ENCODE peak calls at places on chromosomes 4 and X, in six cellular contexts. F is mammary epithelial cell, W is WERI-Rb-1, K is NT2/D1, O is ovary, L is kidney epithelial cell. A is an unnamed sample.

GRCh38 chr4:143375326-143376073 is 38.8 kb downstream of the GAB1 start:
- DNase-seq in F (no peak), W (peak; percentile 34), L (no peak), O (no peak), K (no peak), A (peak; percentile 46)

GRCh38 chr4:113146876-113147358 is 97.5 kb downstream of the ANK2 start:
- DNase-seq in F (no peak), O (peak; percentile 17), L (no peak), W (no peak), K (no peak), A (peak; percentile 59)

GRCh38 chrX:102958794-102959193 is 21.7 kb downstream of the RAB40AL start:
- DNase-seq in O (no peak), K (no peak), F (peak; percentile 14), W (no peak), L (no peak), A (no peak)

GRCh38 chr4:102843938-102844337 is 16.6 kb upstream of the UBE2D3 start:
- DNase-seq in K (no peak), O (no peak), L (no peak), F (no peak), W (no peak), A (peak; percentile 34)

GRCh38 chrX:40496728-40497127 is 84.0 kb upstream of the ATP6AP2 start:
- DNase-seq in W (no peak), L (no peak), O (peak; percentile 13), K (no peak), F (no peak), A (peak; percentile 37)

GRCh38 chr4:80336582-80336981 is 1.1 kb downstream of the CFAP299 start:
- DNase-seq in W (peak; percentile 61), K (peak; percentile 13), O (no peak), L (peak; percentile 7), F (peak; percentile 30), A (peak; percentile 56)

GRCh38 chr4:30073001-30073710 is 647.0 kb upstream of the PCDH7 start:
- DNase-seq in F (no peak), L (no peak), O (no peak), K (no peak), W (no peak), A (no peak)

GRCh38 chrX:112760697-112761096 is 79.9 kb downstream of the AMOT start:
- DNase-seq in O (no peak), W (no peak), F (no peak), K (no peak), L (no peak), A (peak; percentile 10)

GRCh38 chrX:123846598-123847038 is 13.2 kb upstream of the XIAP start:
- DNase-seq in L (no peak), K (no peak), O (no peak), W (no peak), F (peak; percentile 44), A (peak; percentile 66)

GRCh38 chr4:169984203-169984602 is 42.0 kb downstream of the MFAP3L start:
- DNase-seq in O (no peak), L (no peak), W (no peak), K (no peak), F (no peak), A (no peak)
- H3K27me3 ChIP-seq in O (no peaks in the 10 kb centered on the region), L (no peaks in the 10 kb centered on the region), W (no peaks in the 10 kb centered on the region), K (no peaks in the 10 kb centered on the region), F (no peaks in the 10 kb centered on the region), A (no peaks in the 10 kb centered on the region)

GRCh38 chr4:168931215-168931650 is 78.8 kb downstream of the CBR4 start:
- DNase-seq in K (no peak), F (no peak), O (no peak), W (no peak), L (no peak), A (no peak)

GRCh38 chr4:168928875-168929274 is 81.2 kb downstream of the CBR4 start:
- DNase-seq in O (no peak), W (no peak), F (no peak), K (no peak), L (no peak), A (no peak)

GRCh38 chr4:168928346-168928745 is 81.7 kb downstream of the CBR4 start:
- DNase-seq in L (no peak), F (peak; percentile 30), O (no peak), K (no peak), W (no peak), A (no peak)

GRCh38 chr4:168932138-168932537 is 77.9 kb downstream of the CBR4 start:
- DNase-seq in K (no peak), F (no peak), O (no peak), W (no peak), L (no peak), A (no peak)

GRCh38 chr4:168930413-168931196 is 79.5 kb downstream of the CBR4 start:
- DNase-seq in K (no peak), F (no peak), W (no peak), L (no peak), O (no peak), A (no peak)
- H3K27me3 ChIP-seq in K (no peaks in the 10 kb centered on the region), F (no peaks in the 10 kb centered on the region), W (no peaks in the 10 kb centered on the region), L (no peaks in the 10 kb centered on the region), O (no peaks in the 10 kb centered on the region), A (no peaks in the 10 kb centered on the region)

GRCh38 chrX:56314334-56314733 is 82.2 kb downstream of the KLF8 start:
- DNase-seq in L (no peak), O (no peak), K (no peak), W (no peak), F (no peak), A (no peak)
- H3K27me3 ChIP-seq in L (no peaks in the 10 kb centered on the region), O (no peaks in the 10 kb centered on the region), K (no peaks in the 10 kb centered on the region), W (peaks cover 3% of the 10 kb centered on the region), F (no peaks in the 10 kb centered on the region), A (no peaks in the 10 kb centered on the region)

DNA sequence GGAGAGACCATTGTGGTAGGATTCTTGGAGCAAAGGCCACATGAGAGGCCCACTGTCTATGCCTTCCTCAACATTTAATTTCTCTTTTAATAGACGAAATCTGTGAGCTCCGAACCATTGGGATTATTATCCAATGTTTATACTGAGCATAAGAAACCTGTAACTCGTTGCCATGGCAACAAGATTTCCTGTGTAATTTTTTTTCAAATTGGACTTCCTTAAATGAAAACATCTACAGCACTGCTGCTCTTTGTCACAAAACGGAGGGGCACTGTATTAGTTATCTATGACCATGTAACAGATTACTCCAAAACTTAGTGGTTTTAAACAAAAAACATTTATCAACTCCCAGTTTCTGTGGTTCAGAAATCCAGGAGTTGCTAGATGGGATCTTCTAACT is 38.7 kb downstream of the PPP1R2C start:
- DNase-seq in O (no peak), W (no peak), K (no peak), L (no peak), F (no peak), A (no peak)
- H3K27me3 ChIP-seq in O (no peaks in the 10 kb centered on the region), W (no peaks in the 10 kb centered on the region), K (no peaks in the 10 kb centered on the region), L (no peaks in the 10 kb centered on the region), F (no peaks in the 10 kb centered on the region), A (no peaks in the 10 kb centered on the region)

GRCh38 chrX:146154191-146154590 is 336.6 kb downstream of the SLITRK2 start:
- DNase-seq in K (no peak), L (no peak), W (no peak), F (no peak), O (no peak), A (no peak)
- H3K27me3 ChIP-seq in K (no peaks in the 10 kb centered on the region), L (no peaks in the 10 kb centered on the region), W (peaks cover 50% of the 10 kb centered on the region), F (no peaks in the 10 kb centered on the region), O (no peaks in the 10 kb centered on the region), A (no peaks in the 10 kb centered on the region)

GRCh38 chrX:12825801-12826200 is 34.6 kb downstream of the PRPS2 start:
- DNase-seq in W (no peak), K (no peak), L (peak; percentile 50), O (no peak), F (no peak), A (no peak)
- H3K27me3 ChIP-seq in W (peaks cover 53% of the 10 kb centered on the region), K (no peaks in the 10 kb centered on the region), L (no peaks in the 10 kb centered on the region), O (no peaks in the 10 kb centered on the region), F (no peaks in the 10 kb centered on the region), A (no peaks in the 10 kb centered on the region)

GRCh38 chr4:133150643-133151300 is 1.7 kb downstream of the PCDH10 start:
- DNase-seq in O (no peak), F (no peak), L (no peak), W (peak; percentile 49), K (no peak), A (peak; percentile 4)
- H3K27me3 ChIP-seq in O (no peaks in the 10 kb centered on the region), F (peaks cover 76% of the 10 kb centered on the region), L (peaks cover 39% of the 10 kb centered on the region), W (peaks cover 25% of the 10 kb centered on the region), K (peaks cover 21% of the 10 kb centered on the region), A (peaks cover 75% of the 10 kb centered on the region)

DNA sequence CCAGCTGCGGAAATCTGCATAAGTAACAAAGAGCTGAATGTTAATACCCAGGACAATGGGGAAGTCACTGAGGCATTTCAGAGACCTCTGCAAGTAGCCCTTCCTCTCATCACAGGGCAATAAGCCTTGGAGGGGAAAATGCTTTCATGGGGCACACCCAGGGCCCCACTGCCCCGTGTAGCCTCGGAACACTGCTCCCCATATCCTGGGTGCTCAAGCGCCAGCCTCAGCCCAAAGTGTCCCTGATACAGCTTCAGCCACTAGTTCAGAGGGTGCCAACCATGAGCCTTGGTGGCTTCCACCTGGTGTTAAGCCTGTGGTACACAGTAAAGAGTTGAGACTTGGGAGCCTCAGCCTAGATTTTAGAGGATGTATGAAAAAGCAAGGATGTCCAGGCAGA is 402.8 kb upstream of the CXorf51A start:
- DNase-seq in O (no peak), L (no peak), W (no peak), F (no peak), K (peak; percentile 1), A (no peak)
- H3K27me3 ChIP-seq in O (no peaks in the 10 kb centered on the region), L (no peaks in the 10 kb centered on the region), W (peaks cover 17% of the 10 kb centered on the region), F (no peaks in the 10 kb centered on the region), K (no peaks in the 10 kb centered on the region), A (no peaks in the 10 kb centered on the region)

GRCh38 chr4:154119317-154119716 is 330.4 kb upstream of the SFRP2 start:
- DNase-seq in F (no peak), O (no peak), L (no peak), K (no peak), W (no peak), A (peak; percentile 42)
- H3K27me3 ChIP-seq in F (no peaks in the 10 kb centered on the region), O (no peaks in the 10 kb centered on the region), L (no peaks in the 10 kb centered on the region), K (no peaks in the 10 kb centered on the region), W (peaks cover 19% of the 10 kb centered on the region), A (no peaks in the 10 kb centered on the region)

GRCh38 chr4:173515458-173515857 is 14.6 kb downstream of the HAND2 start:
- DNase-seq in W (no peak), O (no peak), K (no peak), F (no peak), L (no peak), A (no peak)
- H3K27me3 ChIP-seq in W (no peaks in the 10 kb centered on the region), O (no peaks in the 10 kb centered on the region), K (peaks cover 100% of the 10 kb centered on the region), F (peaks cover 73% of the 10 kb centered on the region), L (peaks cover 90% of the 10 kb centered on the region), A (no peaks in the 10 kb centered on the region)

A was measured in GM23248.